ENCODE peak calls at places on chromosome 11, in nine cellular contexts. One of them, this sample, is unnamed.

GRCh38 chr11:67371549-67372231 is 1.7 kb downstream of the CLCF1 start:
- DNase-seq in kidney glomerular epithelial cell: peak
- DNase-seq in aorta: no peak
- DNase-seq in left cardiac atrium: no peak
- DNase-seq in prostate gland: no peak
- DNase-seq in GM12864: no peak
- DNase-seq in amygdala: no peak
- DNase-seq in upper lobe of right lung: peak
- DNase-seq in stimulated activated CD4-positive, alpha-beta T cell treated with anti-CD3 and anti-CD28 coated beads, Interleukin-1b, Interleukin-23, amount 100 ng/mL, for 4 hours: no peak
- DNase-seq in this sample: peak

GRCh38 chr11:7422544-7423331 is 62.6 kb upstream of the OLFML1 start:
- DNase-seq in kidney glomerular epithelial cell: no peak
- DNase-seq in aorta: no peak
- DNase-seq in left cardiac atrium: no peak
- DNase-seq in prostate gland: no peak
- DNase-seq in GM12864: no peak
- DNase-seq in amygdala: no peak
- DNase-seq in upper lobe of right lung: no peak
- DNase-seq in stimulated activated CD4-positive, alpha-beta T cell treated with anti-CD3 and anti-CD28 coated beads, Interleukin-1b, Interleukin-23, amount 100 ng/mL, for 4 hours: no peak
- DNase-seq in this sample: no peak

GRCh38 chr11:71336996-71337772 is 84.8 kb upstream of the SHANK2 start:
- DNase-seq in kidney glomerular epithelial cell: no peak
- DNase-seq in aorta: peak
- DNase-seq in left cardiac atrium: no peak
- DNase-seq in prostate gland: no peak
- DNase-seq in GM12864: no peak
- DNase-seq in amygdala: no peak
- DNase-seq in upper lobe of right lung: peak
- DNase-seq in stimulated activated CD4-positive, alpha-beta T cell treated with anti-CD3 and anti-CD28 coated beads, Interleukin-1b, Interleukin-23, amount 100 ng/mL, for 4 hours: no peak
- DNase-seq in this sample: no peak

GRCh38 chr11:2926611-2927492 is 2.4 kb downstream of the PHLDA2 start:
- DNase-seq in kidney glomerular epithelial cell: no peak
- DNase-seq in aorta: peak
- DNase-seq in left cardiac atrium: no peak
- DNase-seq in prostate gland: no peak
- DNase-seq in GM12864: no peak
- DNase-seq in amygdala: no peak
- DNase-seq in upper lobe of right lung: peak
- DNase-seq in stimulated activated CD4-positive, alpha-beta T cell treated with anti-CD3 and anti-CD28 coated beads, Interleukin-1b, Interleukin-23, amount 100 ng/mL, for 4 hours: no peak
- DNase-seq in this sample: no peak

GRCh38 chr11:111574373-111575230 is 27.6 kb upstream of the SIK2 start:
- DNase-seq in kidney glomerular epithelial cell: no peak
- DNase-seq in aorta: no peak
- DNase-seq in left cardiac atrium: no peak
- DNase-seq in prostate gland: no peak
- DNase-seq in GM12864: no peak
- DNase-seq in amygdala: no peak
- DNase-seq in upper lobe of right lung: no peak
- DNase-seq in stimulated activated CD4-positive, alpha-beta T cell treated with anti-CD3 and anti-CD28 coated beads, Interleukin-1b, Interleukin-23, amount 100 ng/mL, for 4 hours: no peak
- DNase-seq in this sample: no peak

GRCh38 chr11:20156280-20156875 is 3.9 kb downstream of the DBX1 start:
- DNase-seq in kidney glomerular epithelial cell: no peak
- DNase-seq in aorta: no peak
- DNase-seq in left cardiac atrium: no peak
- DNase-seq in prostate gland: no peak
- DNase-seq in GM12864: no peak
- DNase-seq in amygdala: no peak
- DNase-seq in upper lobe of right lung: no peak
- DNase-seq in stimulated activated CD4-positive, alpha-beta T cell treated with anti-CD3 and anti-CD28 coated beads, Interleukin-1b, Interleukin-23, amount 100 ng/mL, for 4 hours: peak
- DNase-seq in this sample: no peak

GRCh38 chr11:64723907-64724862 is 1.2 kb upstream of the NRXN2 start:
- DNase-seq in kidney glomerular epithelial cell: no peak
- DNase-seq in aorta: peak
- DNase-seq in left cardiac atrium: no peak
- DNase-seq in prostate gland: no peak
- DNase-seq in GM12864: no peak
- DNase-seq in amygdala: no peak
- DNase-seq in upper lobe of right lung: peak
- DNase-seq in stimulated activated CD4-positive, alpha-beta T cell treated with anti-CD3 and anti-CD28 coated beads, Interleukin-1b, Interleukin-23, amount 100 ng/mL, for 4 hours: no peak
- DNase-seq in this sample: no peak

GRCh38 chr11:19919050-19919561 is 206.5 kb downstream of the NAV2 start:
- DNase-seq in kidney glomerular epithelial cell: peak
- DNase-seq in aorta: peak
- DNase-seq in left cardiac atrium: peak
- DNase-seq in prostate gland: no peak
- DNase-seq in GM12864: no peak
- DNase-seq in amygdala: no peak
- DNase-seq in upper lobe of right lung: peak
- DNase-seq in stimulated activated CD4-positive, alpha-beta T cell treated with anti-CD3 and anti-CD28 coated beads, Interleukin-1b, Interleukin-23, amount 100 ng/mL, for 4 hours: no peak
- DNase-seq in this sample: no peak

GRCh38 chr11:70556884-70557741 is 158.8 kb downstream of the CTTN start:
- DNase-seq in kidney glomerular epithelial cell: no peak
- DNase-seq in aorta: no peak
- DNase-seq in left cardiac atrium: no peak
- DNase-seq in prostate gland: no peak
- DNase-seq in GM12864: no peak
- DNase-seq in amygdala: no peak
- DNase-seq in upper lobe of right lung: no peak
- DNase-seq in stimulated activated CD4-positive, alpha-beta T cell treated with anti-CD3 and anti-CD28 coated beads, Interleukin-1b, Interleukin-23, amount 100 ng/mL, for 4 hours: no peak
- DNase-seq in this sample: no peak

GRCh38 chr11:94845622-94846021 is 77.5 kb downstream of the AMOTL1 start:
- DNase-seq in kidney glomerular epithelial cell: no peak
- DNase-seq in aorta: no peak
- DNase-seq in left cardiac atrium: no peak
- DNase-seq in prostate gland: peak
- DNase-seq in GM12864: no peak
- DNase-seq in amygdala: no peak
- DNase-seq in upper lobe of right lung: no peak
- DNase-seq in stimulated activated CD4-positive, alpha-beta T cell treated with anti-CD3 and anti-CD28 coated beads, Interleukin-1b, Interleukin-23, amount 100 ng/mL, for 4 hours: no peak
- DNase-seq in this sample: no peak

GRCh38 chr11:69280994-69281393 is 13.0 kb upstream of the MYEOV start:
- DNase-seq in kidney glomerular epithelial cell: peak
- DNase-seq in aorta: no peak
- DNase-seq in left cardiac atrium: no peak
- DNase-seq in prostate gland: no peak
- DNase-seq in GM12864: no peak
- DNase-seq in amygdala: no peak
- DNase-seq in upper lobe of right lung: peak
- DNase-seq in stimulated activated CD4-positive, alpha-beta T cell treated with anti-CD3 and anti-CD28 coated beads, Interleukin-1b, Interleukin-23, amount 100 ng/mL, for 4 hours: no peak
- DNase-seq in this sample: no peak

GRCh38 chr11:128379587-128380279 is 207.6 kb downstream of the ETS1 start:
- DNase-seq in kidney glomerular epithelial cell: no peak
- DNase-seq in aorta: no peak
- DNase-seq in left cardiac atrium: no peak
- DNase-seq in prostate gland: no peak
- DNase-seq in GM12864: no peak
- DNase-seq in amygdala: no peak
- DNase-seq in upper lobe of right lung: no peak
- DNase-seq in stimulated activated CD4-positive, alpha-beta T cell treated with anti-CD3 and anti-CD28 coated beads, Interleukin-1b, Interleukin-23, amount 100 ng/mL, for 4 hours: no peak
- DNase-seq in this sample: no peak

GRCh38 chr11:12675951-12676711 is 1.9 kb downstream of the TEAD1 start:
- DNase-seq in kidney glomerular epithelial cell: no peak
- DNase-seq in aorta: no peak
- DNase-seq in left cardiac atrium: no peak
- DNase-seq in prostate gland: no peak
- DNase-seq in GM12864: no peak
- DNase-seq in amygdala: no peak
- DNase-seq in upper lobe of right lung: no peak
- DNase-seq in stimulated activated CD4-positive, alpha-beta T cell treated with anti-CD3 and anti-CD28 coated beads, Interleukin-1b, Interleukin-23, amount 100 ng/mL, for 4 hours: no peak
- DNase-seq in this sample: no peak

GRCh38 chr11:67545280-67545679 is 22.0 kb upstream of the CABP2 start:
- DNase-seq in kidney glomerular epithelial cell: no peak
- DNase-seq in aorta: no peak
- DNase-seq in left cardiac atrium: peak
- DNase-seq in prostate gland: no peak
- DNase-seq in GM12864: no peak
- DNase-seq in amygdala: no peak
- DNase-seq in upper lobe of right lung: no peak
- DNase-seq in stimulated activated CD4-positive, alpha-beta T cell treated with anti-CD3 and anti-CD28 coated beads, Interleukin-1b, Interleukin-23, amount 100 ng/mL, for 4 hours: no peak
- DNase-seq in this sample: no peak

GRCh38 chr11:46294365-46295309 is 17.2 kb downstream of the CREB3L1 start:
- DNase-seq in kidney glomerular epithelial cell: no peak
- DNase-seq in aorta: no peak
- DNase-seq in left cardiac atrium: no peak
- DNase-seq in prostate gland: no peak
- DNase-seq in GM12864: no peak
- DNase-seq in amygdala: no peak
- DNase-seq in upper lobe of right lung: no peak
- DNase-seq in stimulated activated CD4-positive, alpha-beta T cell treated with anti-CD3 and anti-CD28 coated beads, Interleukin-1b, Interleukin-23, amount 100 ng/mL, for 4 hours: no peak
- DNase-seq in this sample: no peak

GRCh38 chr11:94948070-94948617 is 25.2 kb downstream of the CWC15 start:
- DNase-seq in kidney glomerular epithelial cell: peak
- DNase-seq in aorta: no peak
- DNase-seq in left cardiac atrium: no peak
- DNase-seq in prostate gland: no peak
- DNase-seq in GM12864: no peak
- DNase-seq in amygdala: no peak
- DNase-seq in upper lobe of right lung: no peak
- DNase-seq in stimulated activated CD4-positive, alpha-beta T cell treated with anti-CD3 and anti-CD28 coated beads, Interleukin-1b, Interleukin-23, amount 100 ng/mL, for 4 hours: no peak
- DNase-seq in this sample: peak

GRCh38 chr11:83054001-83054400 is 17.7 kb downstream of the RAB30 start:
- DNase-seq in kidney glomerular epithelial cell: no peak
- DNase-seq in aorta: no peak
- DNase-seq in left cardiac atrium: no peak
- DNase-seq in prostate gland: no peak
- DNase-seq in GM12864: no peak
- DNase-seq in amygdala: no peak
- DNase-seq in upper lobe of right lung: no peak
- DNase-seq in stimulated activated CD4-positive, alpha-beta T cell treated with anti-CD3 and anti-CD28 coated beads, Interleukin-1b, Interleukin-23, amount 100 ng/mL, for 4 hours: no peak
- DNase-seq in this sample: no peak

GRCh38 chr11:93922830-93923229 is 72.4 kb upstream of the VSTM5 start:
- DNase-seq in kidney glomerular epithelial cell: no peak
- DNase-seq in aorta: no peak
- DNase-seq in left cardiac atrium: no peak
- DNase-seq in prostate gland: no peak
- DNase-seq in GM12864: no peak
- DNase-seq in amygdala: no peak
- DNase-seq in upper lobe of right lung: no peak
- DNase-seq in stimulated activated CD4-positive, alpha-beta T cell treated with anti-CD3 and anti-CD28 coated beads, Interleukin-1b, Interleukin-23, amount 100 ng/mL, for 4 hours: no peak
- DNase-seq in this sample: no peak

GRCh38 chr11:121844016-121844415 is 272.0 kb downstream of the BLID start:
- DNase-seq in kidney glomerular epithelial cell: no peak
- DNase-seq in aorta: no peak
- DNase-seq in left cardiac atrium: no peak
- DNase-seq in prostate gland: no peak
- DNase-seq in GM12864: no peak
- DNase-seq in amygdala: no peak
- DNase-seq in upper lobe of right lung: no peak
- DNase-seq in stimulated activated CD4-positive, alpha-beta T cell treated with anti-CD3 and anti-CD28 coated beads, Interleukin-1b, Interleukin-23, amount 100 ng/mL, for 4 hours: no peak
- DNase-seq in this sample: no peak

GRCh38 chr11:124640660-124641059 is 18.0 kb downstream of the TBRG1 start:
- DNase-seq in kidney glomerular epithelial cell: no peak
- DNase-seq in aorta: no peak
- DNase-seq in left cardiac atrium: no peak
- DNase-seq in prostate gland: no peak
- DNase-seq in GM12864: no peak
- DNase-seq in amygdala: no peak
- DNase-seq in upper lobe of right lung: no peak
- DNase-seq in stimulated activated CD4-positive, alpha-beta T cell treated with anti-CD3 and anti-CD28 coated beads, Interleukin-1b, Interleukin-23, amount 100 ng/mL, for 4 hours: no peak
- DNase-seq in this sample: no peak